ENCODE peak calls at places on chromosomes 12 and 14, in nine cellular contexts. H, C, A, K, Y, I, F, S and U are unnamed samples. For H3K9me3, the result is how much of the 10 kb centered on the place peaks cover.

GRCh38 chr14:103385994-103386491 is 828 bp downstream of the MARK3 start:
- DNase-seq in S (peak), H (peak), A (peak), I (no peak), Y (peak), K (no peak), C (peak), F (peak), U (no peak)

GRCh38 chr12:113072136-113072535 is 15.6 kb downstream of the DTX1 start:
- DNase-seq in K (no peak), Y (no peak), H (no peak), C (no peak), I (no peak), A (no peak), S (no peak), F (peak), U (no peak)

GRCh38 chr12:24778486-24779304 is 170.2 kb downstream of the BCAT1 start:
- DNase-seq in F (peak), K (peak), C (no peak), S (no peak), I (no peak), H (no peak), Y (peak), A (no peak), U (no peak)

GRCh38 chr12:117643971-117644370 is 282.5 kb upstream of the NOS1 start:
- DNase-seq in S (no peak), I (no peak), H (no peak), Y (no peak), F (no peak), C (no peak), K (no peak), A (no peak), U (no peak)

GRCh38 chr12:56338643-56339422 is at the start of gene IL23A:
- DNase-seq in F (peak), I (no peak), K (no peak), C (no peak), S (no peak), H (no peak), A (peak), Y (peak), U (no peak)

GRCh38 chr12:42625611-42626010 is 36.1 kb upstream of the PRICKLE1 start:
- DNase-seq in K (no peak), S (no peak), I (no peak), F (peak), A (no peak), H (no peak), Y (no peak), C (no peak), U (no peak)

GRCh38 chr12:114450511-114451300 is 44.8 kb upstream of the TBX5 start:
- DNase-seq in H (no peak), S (no peak), K (no peak), F (no peak), C (no peak), I (no peak), A (no peak), Y (no peak), U (no peak)

GRCh38 chr12:104990950-104991349 is 4.8 kb downstream of the NOPCHAP1 start:
- DNase-seq in S (no peak), K (no peak), H (no peak), I (no peak), A (no peak), C (no peak), Y (no peak), F (no peak), U (no peak)

GRCh38 chr12:25701290-25701689 is 148.2 kb upstream of the LMNTD1 start:
- DNase-seq in A (no peak), C (no peak), F (peak), Y (peak), K (peak), S (no peak), I (no peak), H (no peak), U (no peak)

GRCh38 chr12:47754881-47755280 is 3.8 kb downstream of the RAPGEF3 start:
- DNase-seq in F (peak), S (no peak), Y (no peak), I (no peak), K (no peak), H (peak), A (no peak), C (no peak), U (no peak)

GRCh38 chr12:47757840-47758583 is 668 bp downstream of the RAPGEF3 start:
- DNase-seq in Y (no peak), S (no peak), A (no peak), K (no peak), H (peak), I (peak), C (no peak), F (no peak), U (no peak)

GRCh38 chr12:47757360-47757839 is 1.3 kb downstream of the RAPGEF3 start:
- DNase-seq in Y (no peak), H (no peak), A (no peak), I (no peak), F (no peak), C (no peak), K (no peak), S (no peak), U (no peak)

GRCh38 chr12:47754126-47754525 is 4.6 kb downstream of the RAPGEF3 start:
- DNase-seq in C (no peak), Y (no peak), I (no peak), F (peak), H (no peak), S (no peak), K (no peak), A (no peak), U (no peak)

DNA sequence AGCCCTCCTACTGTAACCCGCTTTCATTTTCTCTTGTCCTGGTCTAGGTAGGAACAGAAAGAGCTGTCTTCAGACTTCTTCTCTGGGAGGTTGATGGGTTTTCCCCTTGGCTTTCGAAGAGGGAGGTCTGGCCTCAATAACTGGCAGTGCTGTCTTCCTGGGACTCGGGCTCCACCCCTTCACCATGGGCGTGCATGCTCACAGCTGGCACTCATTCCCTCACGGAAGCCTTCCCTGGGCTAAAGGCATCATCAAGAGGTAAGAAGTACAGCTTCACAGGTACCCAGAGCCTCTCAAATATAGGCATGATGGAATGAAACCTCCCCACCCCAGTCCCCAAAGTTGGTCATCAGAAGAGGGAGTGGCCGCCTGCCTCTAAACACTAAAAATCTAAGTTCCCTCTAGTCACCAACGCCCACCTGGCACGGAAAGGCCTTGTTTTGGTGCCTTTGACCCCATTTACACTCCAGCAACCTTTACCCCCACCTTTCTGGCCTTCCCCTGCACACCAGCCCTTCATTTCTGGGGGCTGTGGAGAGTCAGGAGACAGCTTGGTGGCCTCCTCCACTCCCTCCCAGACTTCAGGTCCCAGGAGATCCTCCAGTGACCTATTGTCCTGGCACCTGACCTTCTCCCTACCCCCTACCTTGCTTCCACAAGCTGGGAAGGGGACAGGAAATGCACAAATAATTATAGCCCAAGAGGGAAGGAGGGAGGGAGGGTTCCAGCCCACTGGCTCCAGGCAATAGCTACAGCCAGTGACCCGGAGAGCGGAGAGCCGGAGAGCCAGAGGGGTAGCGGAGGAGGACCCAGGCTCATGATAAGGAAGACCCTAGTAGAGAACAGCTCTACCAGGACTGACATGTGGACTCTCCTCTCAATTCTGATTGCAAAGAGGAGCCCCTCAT is 2.8 kb downstream of the RAPGEF3 start:
- DNase-seq in Y (no peak), C (no peak), K (no peak), I (no peak), H (no peak), S (no peak), A (no peak), F (no peak), U (no peak)
- TF ChIP-seq CTCF in Y (no peak), C (no peak), K (no peak), I (no peak), H (no peak), S (no peak), A (no peak), F (no peak), U (no peak)

DNA sequence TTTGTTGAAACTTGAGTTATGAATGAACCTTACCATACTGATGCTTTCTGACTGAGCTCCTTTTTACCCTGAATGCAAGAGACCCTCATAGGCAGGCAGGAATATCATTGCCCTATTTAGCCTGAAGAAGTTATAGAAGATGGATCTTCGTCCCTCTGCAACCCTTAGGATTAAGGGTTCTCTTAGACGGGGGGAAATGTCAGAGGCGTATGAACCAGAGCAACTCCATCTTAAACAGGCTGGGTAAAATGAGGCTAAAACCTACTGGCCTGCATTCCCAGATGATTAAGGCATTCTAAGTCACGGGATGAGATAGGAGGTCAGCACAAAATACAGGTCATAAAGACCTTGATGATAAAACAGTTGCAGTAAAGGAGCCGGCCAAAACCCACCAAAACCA is 7.5 kb downstream of the ATF1 start:
- DNase-seq in S (no peak), I (no peak), H (no peak), K (no peak), F (no peak), A (no peak), Y (no peak), C (no peak), U (no peak)
- H3K9me3 ChIP-seq in S (under half), I (under half), H (under half), K (under half), F (under half), A (under half), Y (under half), C (under half), U (under half)

DNA sequence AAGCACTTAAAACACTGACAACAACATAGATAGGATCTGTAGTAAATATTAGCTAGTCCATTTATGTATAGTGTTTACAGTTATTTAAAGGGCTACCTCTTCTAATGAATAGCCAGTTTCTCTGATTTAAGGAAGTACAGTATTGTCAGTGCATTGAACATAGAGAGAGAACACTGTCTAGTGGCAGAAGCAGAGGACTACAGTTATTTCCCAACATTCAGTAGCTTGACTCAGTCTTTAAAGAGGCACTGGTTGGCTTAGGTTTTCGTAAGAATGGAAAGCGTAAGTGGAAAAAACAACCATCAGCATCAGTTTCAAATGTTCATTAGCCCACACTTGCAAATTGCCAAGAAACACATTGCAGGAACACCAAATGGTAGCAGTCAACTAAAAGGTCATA is 125.0 kb upstream of the HMGA2 start:
- DNase-seq in K (peak), Y (peak), S (no peak), A (no peak), I (no peak), F (peak), C (no peak), H (no peak), U (no peak)
- TF ChIP-seq CTCF in K (peak), Y (peak), S (no peak), A (no peak), I (no peak), F (peak), C (no peak), H (no peak), U (no peak)

GRCh38 chr14:20215196-20215595 is 8.3 kb upstream of the OR11H6 start:
- DNase-seq in C (no peak), Y (no peak), A (no peak), K (no peak), S (no peak), I (no peak), F (no peak), H (no peak), U (no peak)

DNA sequence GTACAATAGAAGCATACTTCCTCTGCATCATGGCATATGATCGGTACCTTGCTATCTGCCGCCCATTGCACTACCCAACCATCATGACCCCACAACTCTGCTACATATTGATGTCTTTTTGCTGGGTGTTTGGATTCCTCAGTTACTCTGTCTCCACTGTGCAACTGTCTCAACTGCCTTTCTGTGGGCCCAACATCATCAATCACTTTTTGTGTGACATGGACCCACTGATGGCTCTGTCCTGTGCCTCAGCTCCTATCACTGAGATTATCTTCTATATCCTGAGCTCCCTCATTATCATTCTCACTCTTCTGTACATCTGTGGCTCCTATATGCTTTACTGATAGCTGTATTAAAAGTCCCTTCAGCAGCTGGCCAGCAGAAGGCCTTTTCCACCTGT is 13.9 kb upstream of the OR11H6 start:
- DNase-seq in K (no peak), Y (no peak), A (no peak), F (no peak), C (no peak), I (no peak), H (no peak), S (no peak), U (no peak)
- H3K9me3 ChIP-seq in K (under half), Y (under half), A (under half), F (under half), C (under half), I (under half), H (under half), S (under half), U (under half)

GRCh38 chr14:96501746-96502620 is at the start of gene PAPOLA:
- DNase-seq in I (peak), A (peak), F (peak), S (peak), H (peak), Y (peak), C (peak), K (peak), U (peak)
- TF ChIP-seq CTCF in I (peak), A (peak), F (peak), S (no peak), H (peak), Y (peak), C (peak), K (peak), U (no peak)

GRCh38 chr12:130621696-130622298 is 94.3 kb downstream of the RIMBP2 start:
- DNase-seq in I (no peak), K (no peak), C (no peak), S (no peak), A (no peak), Y (no peak), F (no peak), H (no peak), U (no peak)
- H3K9me3 ChIP-seq in I (under half), K (under half), C (under half), S (under half), A (under half), Y (under half), F (under half), H (under half), U (under half)

GRCh38 chr12:89706551-89707348 is 1.9 kb downstream of the ATP2B1 start:
- DNase-seq in A (no peak), S (peak), Y (peak), K (peak), C (peak), F (peak), I (peak), H (no peak), U (peak)
- TF ChIP-seq CTCF in A (no peak), S (no peak), Y (no peak), K (no peak), C (no peak), F (peak), I (no peak), H (no peak), U (no peak)

DNA sequence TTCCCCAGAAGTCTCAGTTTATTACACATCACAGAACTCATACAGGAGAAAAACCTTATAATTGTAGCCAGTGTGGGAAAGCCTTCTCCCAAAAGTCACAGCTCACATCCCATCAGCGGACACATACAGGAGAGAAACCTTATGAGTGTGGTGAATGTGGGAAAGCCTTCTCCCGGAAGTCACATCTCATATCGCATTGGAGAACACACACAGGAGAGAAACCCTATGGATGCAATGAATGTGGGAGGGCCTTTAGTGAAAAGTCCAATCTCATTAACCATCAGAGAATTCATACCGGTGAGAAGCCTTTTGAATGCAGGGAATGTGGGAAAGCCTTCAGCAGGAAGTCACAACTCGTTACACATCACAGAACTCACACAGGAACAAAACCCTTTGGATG is 20.1 kb downstream of the ZNF84 start:
- DNase-seq in K (peak), C (no peak), A (no peak), H (no peak), Y (peak), I (no peak), S (no peak), F (no peak), U (no peak)
- H3K9me3 ChIP-seq in K (under half), C (half or more), A (half or more), H (half or more), Y (half or more), I (half or more), S (half or more), F (half or more), U (half or more)

GRCh38 chr12:75042125-75042524 is 167.5 kb downstream of the KCNC2 start:
- DNase-seq in Y (no peak), A (no peak), I (no peak), H (no peak), F (no peak), C (no peak), S (no peak), K (no peak), U (no peak)

GRCh38 chr12:75041481-75041880 is 168.2 kb downstream of the KCNC2 start:
- DNase-seq in I (no peak), Y (no peak), F (no peak), K (no peak), C (no peak), S (no peak), A (no peak), H (no peak), U (no peak)
- TF ChIP-seq CTCF in I (no peak), Y (no peak), F (no peak), K (no peak), C (no peak), S (no peak), A (no peak), H (no peak), U (no peak)